ENCODE peak calls at places on chromosome 18, in ten cellular contexts. V is AG09309, R is kidney, M is HL-60, J is A673, E is foreskin fibroblast, K is fibroblast of mammary gland, F is GM20000, P is left lung, O is HFFc6. S is an unnamed sample.

GRCh38 chr18:75727479-75727878 is 300.0 kb upstream of the SMIM21 start:
- DNase-seq in V (peak), R (no peak), M (peak), J (peak), E (peak), K (peak), F (peak), P (no peak), O (no peak), S (no peak)

GRCh38 chr18:39513187-39513586 is 1947.6 kb upstream of the CELF4 start:
- DNase-seq in V (no peak), R (no peak), M (no peak), J (peak), E (no peak), K (no peak), F (no peak), P (no peak), O (no peak), S (no peak)

GRCh38 chr18:64876833-64877232 is 727.9 kb upstream of the LINC00305 start:
- DNase-seq in V (no peak), R (no peak), M (peak), J (no peak), E (no peak), K (no peak), F (no peak), P (no peak), O (no peak), S (no peak)

GRCh38 chr18:48031011-48031480 is 100.6 kb upstream of the SMAD2 start:
- DNase-seq in V (no peak), R (peak), M (peak), J (peak), E (peak), K (peak), F (peak), P (peak), O (peak), S (peak)

GRCh38 chr18:37432796-37433195 is 132.8 kb downstream of the CELF4 start:
- DNase-seq in V (no peak), R (no peak), M (no peak), J (no peak), E (no peak), K (no peak), F (no peak), P (no peak), O (no peak), S (no peak)

GRCh38 chr18:61535401-61535800 is 202.2 kb downstream of the CDH20 start:
- DNase-seq in V (no peak), R (no peak), M (no peak), J (no peak), E (no peak), K (no peak), F (no peak), P (no peak), O (no peak), S (no peak)

GRCh38 chr18:9750606-9751304 is 42.7 kb downstream of the RAB31 start:
- DNase-seq in V (no peak), R (no peak), M (peak), J (no peak), E (no peak), K (no peak), F (no peak), P (no peak), O (no peak), S (no peak)

GRCh38 chr18:39806519-39806918 is 2148.5 kb upstream of the PIK3C3 start:
- DNase-seq in V (no peak), R (no peak), M (no peak), J (peak), E (peak), K (peak), F (no peak), P (no peak), O (peak), S (no peak)

GRCh38 chr18:23689616-23690504 is 607 bp downstream of the LAMA3 start:
- DNase-seq in V (no peak), R (peak), M (no peak), J (no peak), E (peak), K (no peak), F (peak), P (peak), O (no peak), S (no peak)

GRCh38 chr18:21805771-21806366 is 65.3 kb downstream of the MIB1 start:
- DNase-seq in V (no peak), R (no peak), M (no peak), J (no peak), E (no peak), K (peak), F (no peak), P (no peak), O (no peak), S (no peak)

GRCh38 chr18:78558101-78558810 is 421.4 kb upstream of the SALL3 start:
- DNase-seq in V (no peak), R (no peak), M (no peak), J (no peak), E (no peak), K (no peak), F (no peak), P (no peak), O (no peak), S (no peak)

GRCh38 chr18:23331091-23331920 is 121.8 kb upstream of the RIOK3 start:
- DNase-seq in V (no peak), R (peak), M (no peak), J (no peak), E (no peak), K (no peak), F (no peak), P (peak), O (no peak), S (no peak)

GRCh38 chr18:8139127-8139591 is 470.1 kb upstream of the RAB12 start:
- DNase-seq in V (no peak), R (no peak), M (no peak), J (no peak), E (peak), K (peak), F (no peak), P (no peak), O (no peak), S (no peak)

GRCh38 chr18:23828426-23828825 is 139.2 kb downstream of the LAMA3 start:
- DNase-seq in V (no peak), R (no peak), M (peak), J (peak), E (peak), K (peak), F (peak), P (no peak), O (peak), S (no peak)

GRCh38 chr18:8140841-8141501 is 468.3 kb upstream of the RAB12 start:
- DNase-seq in V (peak), R (no peak), M (no peak), J (no peak), E (peak), K (peak), F (no peak), P (no peak), O (peak), S (no peak)

GRCh38 chr18:711330-711692 is 1.1 kb downstream of the ENOSF1 start:
- DNase-seq in V (no peak), R (no peak), M (peak), J (peak), E (no peak), K (no peak), F (peak), P (no peak), O (no peak), S (no peak)

GRCh38 chr18:26579941-26580618 is 31.7 kb upstream of the KCTD1 start:
- DNase-seq in V (no peak), R (no peak), M (no peak), J (no peak), E (peak), K (no peak), F (no peak), P (peak), O (no peak), S (no peak)

GRCh38 chr18:38038242-38038641 is 472.6 kb upstream of the CELF4 start:
- DNase-seq in V (no peak), R (no peak), M (no peak), J (no peak), E (no peak), K (no peak), F (no peak), P (no peak), O (no peak), S (no peak)

GRCh38 chr18:3605562-3606443 is 155.8 kb downstream of the TGIF1 start:
- DNase-seq in V (no peak), R (no peak), M (no peak), J (peak), E (peak), K (peak), F (no peak), P (no peak), O (peak), S (no peak)

GRCh38 chr18:47251289-47252120 is at the start of gene SKOR2:
- DNase-seq in V (no peak), R (no peak), M (no peak), J (no peak), E (peak), K (no peak), F (no peak), P (no peak), O (no peak), S (no peak)

GRCh38 chr18:49563130-49563540 is 1.3 kb downstream of the LIPG start:
- DNase-seq in V (no peak), R (no peak), M (no peak), J (no peak), E (peak), K (peak), F (no peak), P (no peak), O (peak), S (no peak)

GRCh38 chr18:63850010-63850409 is 37.5 kb upstream of the SERPINB2 start:
- DNase-seq in V (no peak), R (no peak), M (peak), J (peak), E (peak), K (peak), F (peak), P (no peak), O (peak), S (peak)

GRCh38 chr18:66587430-66587829 is 16.5 kb downstream of the CDH19 start:
- DNase-seq in V (no peak), R (no peak), M (no peak), J (no peak), E (no peak), K (no peak), F (no peak), P (no peak), O (no peak), S (no peak)

GRCh38 chr18:48803951-48804855 is 146.6 kb downstream of the SMAD7 start:
- DNase-seq in V (no peak), R (peak), M (no peak), J (no peak), E (no peak), K (no peak), F (no peak), P (peak), O (no peak), S (no peak)

GRCh38 chr18:76384114-76384790 is 110.8 kb downstream of the ZNF516 start:
- DNase-seq in V (no peak), R (no peak), M (no peak), J (no peak), E (no peak), K (no peak), F (peak), P (no peak), O (no peak), S (no peak)

GRCh38 chr18:46502444-46502843 is 154.6 kb downstream of the LOXHD1 start:
- DNase-seq in V (no peak), R (no peak), M (no peak), J (peak), E (no peak), K (no peak), F (no peak), P (no peak), O (no peak), S (no peak)

GRCh38 chr18:48944634-48945033 is 6.1 kb downstream of the SMAD7 start:
- DNase-seq in V (no peak), R (no peak), M (no peak), J (no peak), E (no peak), K (no peak), F (no peak), P (no peak), O (no peak), S (no peak)

GRCh38 chr18:34370704-34371405 is 146.1 kb upstream of the NOL4 start:
- DNase-seq in V (no peak), R (no peak), M (no peak), J (no peak), E (no peak), K (no peak), F (no peak), P (no peak), O (no peak), S (no peak)

GRCh38 chr18:35728676-35729075 is 147.1 kb downstream of the GALNT1 start:
- DNase-seq in V (no peak), R (no peak), M (no peak), J (no peak), E (no peak), K (no peak), F (no peak), P (no peak), O (no peak), S (no peak)

GRCh38 chr18:51017140-51017874 is 12.7 kb upstream of the SMAD4 start:
- DNase-seq in V (no peak), R (no peak), M (no peak), J (no peak), E (no peak), K (no peak), F (no peak), P (no peak), O (no peak), S (no peak)

GRCh38 chr18:62979172-62979571 is 263.8 kb downstream of the PHLPP1 start:
- DNase-seq in V (peak), R (no peak), M (peak), J (no peak), E (peak), K (peak), F (no peak), P (peak), O (no peak), S (peak)

GRCh38 chr18:38174594-38174993 is 609.0 kb upstream of the CELF4 start:
- DNase-seq in V (no peak), R (no peak), M (no peak), J (no peak), E (no peak), K (no peak), F (no peak), P (no peak), O (no peak), S (no peak)

GRCh38 chr18:59917422-59917821 is 17.6 kb downstream of the PMAIP1 start:
- DNase-seq in V (no peak), R (no peak), M (peak), J (no peak), E (peak), K (peak), F (no peak), P (peak), O (no peak), S (peak)

GRCh38 chr18:6776193-6776592 is 46.7 kb downstream of the ARHGAP28 start:
- DNase-seq in V (peak), R (no peak), M (no peak), J (no peak), E (peak), K (peak), F (no peak), P (no peak), O (no peak), S (no peak)

GRCh38 chr18:9506046-9506792 is 30.9 kb downstream of the RALBP1 start:
- DNase-seq in V (no peak), R (no peak), M (no peak), J (no peak), E (no peak), K (no peak), F (no peak), P (no peak), O (no peak), S (no peak)

GRCh38 chr18:3321133-3321812 is 59.3 kb downstream of the MYL12B start:
- DNase-seq in V (peak), R (no peak), M (no peak), J (peak), E (peak), K (peak), F (no peak), P (no peak), O (peak), S (no peak)

GRCh38 chr18:36623681-36624080 is 205.1 kb downstream of the TPGS2 start:
- DNase-seq in V (no peak), R (no peak), M (no peak), J (no peak), E (no peak), K (no peak), F (no peak), P (no peak), O (no peak), S (no peak)

DNA sequence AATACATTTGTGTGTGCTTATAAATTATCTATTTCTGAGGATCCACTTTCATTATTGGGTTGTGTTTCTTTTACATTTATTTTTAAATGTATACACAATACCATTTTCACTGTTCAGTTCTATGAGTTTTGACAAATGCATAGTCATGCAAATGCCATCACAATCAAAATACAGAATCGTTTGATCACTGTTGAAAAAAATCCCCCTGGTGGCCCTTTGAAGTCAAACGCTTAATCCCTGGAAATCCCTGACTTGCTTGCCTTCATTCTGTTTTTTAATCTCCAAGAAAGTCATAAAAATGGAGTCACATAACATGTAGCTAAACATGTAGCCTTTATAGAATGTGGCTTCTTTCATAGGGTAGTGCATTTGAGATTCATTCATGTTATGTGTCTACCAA is 173.3 kb downstream of the GALR1 start:
- DNase-seq in V (no peak), R (no peak), M (no peak), J (no peak), E (no peak), K (peak), F (no peak), P (no peak), O (no peak), S (no peak)
- TF ChIP-seq CTCF in V (no peak), R (no peak), M (no peak), J (no peak), E (no peak), K (peak), F (no peak), P (no peak), O (no peak), S (peak)

GRCh38 chr18:12283256-12283655 is 24.8 kb upstream of the TUBB6 start:
- DNase-seq in V (no peak), R (no peak), M (no peak), J (peak), E (peak), K (peak), F (no peak), P (no peak), O (peak), S (no peak)
- TF ChIP-seq CTCF in V (no peak), R (no peak), M (no peak), J (peak), E (peak), K (peak), F (no peak), P (no peak), O (peak), S (no peak)

GRCh38 chr18:73893879-73894278 is 253.8 kb downstream of the FBXO15 start:
- DNase-seq in V (no peak), R (no peak), M (no peak), J (no peak), E (peak), K (peak), F (no peak), P (no peak), O (no peak), S (no peak)

GRCh38 chr18:73887801-73888200 is 259.8 kb downstream of the FBXO15 start:
- DNase-seq in V (no peak), R (no peak), M (no peak), J (no peak), E (no peak), K (no peak), F (no peak), P (no peak), O (no peak), S (no peak)

GRCh38 chr18:73888565-73888964 is 259.1 kb downstream of the FBXO15 start:
- DNase-seq in V (no peak), R (no peak), M (no peak), J (no peak), E (no peak), K (no peak), F (no peak), P (no peak), O (no peak), S (no peak)

GRCh38 chr18:73895701-73896100 is 251.9 kb downstream of the FBXO15 start:
- DNase-seq in V (no peak), R (no peak), M (no peak), J (no peak), E (no peak), K (no peak), F (no peak), P (no peak), O (no peak), S (no peak)

DNA sequence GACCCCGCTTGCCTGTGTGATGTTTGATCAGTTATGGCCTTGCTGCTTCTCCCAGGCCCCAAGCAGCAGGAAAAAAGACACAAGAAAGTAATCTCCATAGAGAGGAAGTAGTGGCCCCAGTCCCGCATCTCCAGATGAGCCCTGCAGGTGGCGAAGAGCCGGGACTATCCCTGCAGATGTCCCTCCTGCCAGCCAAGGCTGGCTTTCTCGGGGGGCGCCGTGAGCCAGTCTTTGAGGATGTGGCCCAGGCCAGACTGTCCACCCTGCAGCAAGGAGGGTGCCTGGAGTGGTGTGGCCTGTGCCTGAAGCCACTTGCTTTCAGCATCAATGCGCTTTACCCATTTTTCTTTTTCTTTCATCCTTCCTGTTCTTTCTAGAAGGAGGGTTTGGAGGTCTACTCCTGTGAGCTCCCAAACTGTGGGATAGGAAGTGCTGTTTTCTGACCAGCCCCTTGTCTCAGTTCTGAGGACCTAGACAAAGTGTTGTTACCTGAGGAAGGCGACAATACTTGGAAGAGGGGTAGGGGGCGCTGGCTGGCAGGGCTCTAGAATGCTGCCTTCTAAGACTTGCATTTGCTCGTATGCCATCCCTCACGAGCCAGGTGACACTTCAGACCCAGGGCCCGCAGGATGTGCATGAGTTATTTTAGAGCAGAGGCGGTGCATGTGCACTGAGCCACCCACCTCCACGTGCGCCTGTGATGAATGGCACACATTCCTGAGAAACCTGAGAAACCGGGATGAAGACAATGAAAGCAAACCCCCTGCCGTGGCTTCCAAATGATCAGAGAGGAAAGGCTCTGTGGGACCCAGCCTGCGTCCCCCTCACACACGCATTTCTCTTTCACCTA is 255.8 kb downstream of the FBXO15 start:
- DNase-seq in V (no peak), R (no peak), M (no peak), J (peak), E (no peak), K (peak), F (peak), P (no peak), O (no peak), S (no peak)
- TF ChIP-seq CTCF in V (no peak), R (no peak), M (no peak), J (peak), E (no peak), K (no peak), F (no peak), P (no peak), O (peak), S (no peak)

DNA sequence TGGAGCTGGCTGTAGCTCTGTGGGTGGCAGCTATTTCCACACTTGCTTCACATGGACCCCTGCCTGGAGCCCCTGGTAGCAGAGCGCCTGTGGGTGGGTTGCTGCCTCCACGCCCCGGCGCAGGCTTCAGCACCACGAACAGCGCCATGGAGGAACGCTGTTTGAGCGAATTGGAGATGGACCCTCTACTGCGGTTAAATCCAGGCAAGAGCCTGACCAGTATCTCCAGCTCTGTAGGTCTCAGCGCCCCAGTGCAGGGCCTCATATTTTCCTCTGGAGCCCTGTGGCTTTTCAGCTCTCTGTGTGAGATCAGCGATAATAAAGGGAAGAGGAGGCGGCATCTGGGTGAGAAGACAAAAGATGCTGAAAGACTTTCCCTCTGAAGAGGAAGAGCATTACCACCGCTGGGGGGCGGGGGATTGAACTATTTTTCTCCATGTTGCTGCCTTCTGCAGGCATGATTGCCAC is 12.0 kb downstream of the ONECUT2 start:
- DNase-seq in V (no peak), R (no peak), M (peak), J (peak), E (peak), K (peak), F (peak), P (no peak), O (no peak), S (no peak)
- TF ChIP-seq CTCF in V (no peak), R (no peak), M (no peak), J (peak), E (no peak), K (no peak), F (no peak), P (no peak), O (peak), S (no peak)